ENCODE peak calls at places on chromosomes 3 and 15, in four cellular contexts. K, B, D and J are unnamed samples.

GRCh38 chr3:43958005-43958770 is 267.4 kb downstream of the ABHD5 start:
- DNase-seq in B (no peak), D (no peak), K (no peak), J (no peak)

GRCh38 chr3:156483961-156484787 is 70.7 kb downstream of the SSR3 start:
- DNase-seq in D (no peak), B (peak; percentile 69), K (peak; percentile 65), J (peak; percentile 38)

GRCh38 chr3:16801698-16802097 is 83.1 kb upstream of the PLCL2 start:
- DNase-seq in D (no peak), K (no peak), B (no peak), J (no peak)

GRCh38 chr15:90035835-90036220 is 34.7 kb downstream of the ZNF710 start:
- DNase-seq in B (no peak), D (peak; percentile 44), K (no peak), J (no peak)

GRCh38 chr3:24287728-24288450 is 206.8 kb downstream of the THRB start:
- DNase-seq in B (no peak), K (no peak), D (no peak), J (no peak)

GRCh38 chr3:72848703-72849081 is 447 bp upstream of the SHQ1 start:
- DNase-seq in K (no peak), B (no peak), D (no peak), J (no peak)

GRCh38 chr3:14803101-14803980 is 15.4 kb upstream of the FGD5 start:
- DNase-seq in K (no peak), D (no peak), B (peak; percentile 17), J (peak; percentile 76)

GRCh38 chr15:25176991-25177954 is 222.5 kb downstream of the SNRPN start:
- DNase-seq in D (peak; percentile 65), B (no peak), K (no peak), J (peak; percentile 2)

GRCh38 chr3:22960326-22960984 is 242.7 kb upstream of the UBE2E2 start:
- DNase-seq in K (no peak), D (no peak), B (peak; percentile 70), J (peak; percentile 72)

GRCh38 chr3:37514055-37514665 is 339.8 kb upstream of the LRRFIP2 start:
- DNase-seq in B (no peak), K (no peak), D (no peak), J (no peak)

GRCh38 chr15:57218826-57219576 is 157.3 kb upstream of the CGNL1 start:
- DNase-seq in D (no peak), K (no peak), B (peak; percentile 96), J (peak; percentile 65)

GRCh38 chr3:101036676-101037075 is 43.5 kb upstream of the ABI3BP start:
- DNase-seq in B (no peak), K (no peak), D (no peak), J (no peak)

GRCh38 chr15:88257311-88257901 is 867 bp upstream of the NTRK3 start:
- DNase-seq in K (no peak), D (no peak), B (no peak), J (peak; percentile 22)

GRCh38 chr3:186110975-186111974 is 2.4 kb upstream of the ETV5 start:
- DNase-seq in K (no peak), D (no peak), B (no peak), J (no peak)

GRCh38 chr3:5479229-5479799 is 291.8 kb downstream of the EDEM1 start:
- DNase-seq in B (no peak), K (no peak), D (no peak), J (peak; percentile 35)

GRCh38 chr15:69074011-69074842 is 59.7 kb downstream of the NOX5 start:
- DNase-seq in K (no peak), D (peak; percentile 78), B (peak; percentile 65), J (peak; percentile 81)

GRCh38 chr3:178155521-178155920 is 380.7 kb upstream of the KCNMB2 start:
- DNase-seq in K (no peak), D (no peak), B (no peak), J (no peak)

GRCh38 chr3:195699860-195700259 is 20.9 kb upstream of the MUC20 start:
- DNase-seq in K (no peak), B (no peak), D (no peak), J (no peak)

GRCh38 chr3:62875103-62876002 is at the start of gene CADPS:
- DNase-seq in D (no peak), K (peak; percentile 3), B (peak; percentile 23), J (peak; percentile 11)

GRCh38 chr3:186162221-186162620 is 53.3 kb upstream of the ETV5 start:
- DNase-seq in D (no peak), B (peak; percentile 2), K (peak; percentile 35), J (no peak)

GRCh38 chr3:170023165-170023564 is 14.6 kb upstream of the GPR160 start:
- DNase-seq in D (no peak), B (no peak), K (no peak), J (peak; percentile 38)

GRCh38 chr3:38992117-38992779 is 59.5 kb downstream of the SCN11A start:
- DNase-seq in K (no peak), D (no peak), B (peak; percentile 59), J (no peak)

GRCh38 chr3:49151610-49152009 is 14.5 kb downstream of the CCDC71 start:
- DNase-seq in B (no peak), D (no peak), K (no peak), J (peak; percentile 2)

GRCh38 chr15:70339551-70340517 is 242.1 kb upstream of the TLE3 start:
- DNase-seq in D (peak; percentile 42), B (peak; percentile 56), K (no peak), J (no peak)

DNA sequence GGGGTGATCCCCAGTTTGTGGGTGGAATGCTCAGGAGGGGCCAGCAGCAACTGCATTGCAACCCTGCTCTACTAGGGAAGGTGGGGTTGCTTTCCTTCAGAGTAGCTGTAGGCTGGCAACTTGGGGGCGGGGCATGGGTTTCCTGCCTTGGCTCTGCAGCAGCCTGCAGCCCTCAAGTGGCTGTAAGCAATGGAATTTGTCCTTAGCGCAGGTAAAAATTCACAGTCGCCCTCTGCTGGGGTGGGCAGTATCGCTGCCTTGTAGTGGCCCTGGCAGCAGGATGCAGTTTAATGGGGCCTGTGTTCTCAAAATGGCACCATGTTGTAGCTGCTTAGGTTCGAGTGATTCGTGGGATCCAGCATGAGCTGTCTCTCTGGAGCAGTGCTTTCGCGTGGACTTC is 29.8 kb downstream of the STT3B start:
- DNase-seq in D (peak; percentile 45), B (no peak), K (no peak), J (no peak)
- TF ChIP-seq CTCF in D (no peak), B (no peak), K (no peak), J (no peak)

GRCh38 chr15:98523912-98524255 is 124.5 kb upstream of the IGF1R start:
- DNase-seq in B (no peak), D (no peak), K (no peak), J (no peak)

GRCh38 chr15:98526094-98526493 is 122.2 kb upstream of the IGF1R start:
- DNase-seq in K (no peak), B (no peak), D (no peak), J (no peak)

GRCh38 chr15:98525625-98526024 is 122.7 kb upstream of the IGF1R start:
- DNase-seq in D (no peak), B (peak; percentile 63), K (no peak), J (peak; percentile 44)

GRCh38 chr15:98524274-98524673 is 124.1 kb upstream of the IGF1R start:
- DNase-seq in D (no peak), K (no peak), B (no peak), J (no peak)

DNA sequence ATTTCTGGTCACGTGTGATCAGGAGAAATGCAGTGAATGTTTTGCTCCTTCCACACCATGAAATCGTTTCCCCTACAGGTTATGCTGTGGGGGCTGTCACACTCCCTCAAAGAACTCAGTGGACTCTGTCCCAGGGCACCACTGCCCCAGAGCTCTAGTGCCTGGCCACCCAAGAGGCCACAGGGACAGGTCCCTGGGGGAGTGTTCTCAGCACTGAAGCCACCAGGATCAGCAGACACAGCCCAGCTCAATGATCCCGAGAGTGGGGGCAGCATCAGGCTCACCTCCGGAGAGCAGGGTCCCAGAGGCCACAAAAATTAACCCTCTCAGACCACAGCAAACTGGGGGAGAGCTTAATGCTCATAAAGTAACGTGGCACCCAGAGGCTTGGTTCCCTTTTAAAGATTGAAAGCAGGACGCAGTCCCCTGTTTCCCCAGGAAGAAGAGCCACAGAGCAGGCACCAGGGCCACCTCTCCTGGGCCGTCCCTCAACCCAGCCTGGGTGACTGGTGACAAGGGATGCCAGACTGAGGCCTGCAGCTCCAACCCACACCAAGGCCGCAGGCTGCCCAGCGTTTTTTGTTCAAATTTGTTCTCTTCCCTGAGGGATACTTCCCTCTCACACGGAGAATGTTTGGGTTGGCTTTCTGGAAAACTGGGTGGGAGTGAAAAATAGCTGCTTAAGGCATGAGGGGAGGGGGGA is 123.3 kb upstream of the IGF1R start:
- DNase-seq in D (no peak), K (no peak), B (no peak), J (no peak)
- TF ChIP-seq CTCF in D (no peak), K (no peak), B (no peak), J (no peak)

DNA sequence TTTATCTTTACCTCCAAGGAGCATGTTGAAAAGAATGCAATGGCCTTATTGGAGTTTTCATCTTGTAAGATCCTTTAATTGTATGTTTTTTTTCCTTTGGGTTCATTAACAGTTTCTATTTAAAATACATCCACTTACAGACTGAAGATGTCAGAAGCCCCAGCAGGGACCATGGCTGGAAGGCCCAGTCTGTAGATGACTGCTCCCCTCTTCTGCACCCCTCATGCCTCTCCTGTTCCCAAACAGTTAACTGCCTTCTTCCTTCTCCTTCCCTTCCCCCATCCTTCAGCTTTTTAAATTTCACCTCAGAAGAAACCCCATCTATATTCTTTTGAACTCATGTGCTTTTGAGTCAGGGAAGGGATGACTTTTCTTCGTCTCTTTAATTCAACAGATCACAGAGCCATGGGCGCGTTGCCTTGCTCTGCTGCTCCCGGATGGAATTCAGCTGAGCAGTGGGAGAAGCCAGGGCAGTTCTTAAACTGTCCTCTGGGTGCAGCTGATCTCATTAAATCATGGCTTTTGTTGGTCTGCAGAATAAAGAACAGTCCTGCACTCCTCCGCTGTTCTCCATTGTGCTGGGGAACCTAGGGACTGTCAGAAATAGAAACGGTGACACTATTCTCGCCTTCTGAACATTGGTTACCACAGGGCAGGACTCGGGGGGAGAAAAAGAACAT is 71.5 kb upstream of the EIF1B start:
- DNase-seq in K (no peak), B (no peak), D (no peak), J (peak; percentile 26)
- TF ChIP-seq CTCF in K (no peak), B (peak; percentile 3), D (no peak), J (peak; percentile 12)

GRCh38 chr3:185070491-185071335 is 82.1 kb downstream of the C3orf70 start:
- DNase-seq in D (no peak), K (no peak), B (peak; percentile 9), J (peak; percentile 49)
- TF ChIP-seq CTCF in D (no peak), K (peak; percentile 27), B (peak; percentile 21), J (peak; percentile 27)

DNA sequence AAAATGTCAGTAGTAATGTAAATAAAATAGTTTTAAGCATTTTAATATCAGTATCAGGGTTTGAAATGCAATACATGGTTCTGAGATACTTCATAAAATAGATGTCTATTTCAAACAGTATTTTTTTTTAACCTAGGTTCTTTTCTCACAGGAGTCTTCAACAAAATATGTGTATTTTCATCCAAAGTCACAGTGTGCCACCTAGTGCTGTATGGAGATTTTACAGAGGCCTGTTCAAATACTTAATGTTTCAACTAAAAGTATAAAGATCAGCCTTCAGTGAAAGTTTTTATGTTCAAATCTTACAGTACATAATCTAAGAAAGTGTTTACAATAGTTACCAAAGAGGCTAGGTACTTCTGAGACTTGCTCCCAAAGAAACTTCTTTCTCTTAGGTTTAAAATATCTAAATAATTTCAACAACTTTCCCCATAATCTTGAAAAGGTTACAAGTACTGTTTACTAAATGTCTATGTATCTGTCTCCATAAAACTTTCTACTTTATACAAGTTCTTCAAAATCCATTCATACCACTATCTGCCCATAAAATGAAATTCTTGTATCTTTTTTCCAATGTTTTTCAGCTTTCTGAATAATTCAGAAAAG is 38.3 kb downstream of the SCAPER start:
- DNase-seq in B (peak; percentile 66), D (no peak), K (peak; percentile 19), J (peak; percentile 55)
- TF ChIP-seq CTCF in B (peak; percentile 55), D (peak; percentile 89), K (peak; percentile 41), J (peak; percentile 66)

GRCh38 chr3:133776794-133777438 is 28.7 kb upstream of the SRPRB start:
- DNase-seq in D (no peak), K (no peak), B (no peak), J (no peak)
- TF ChIP-seq CTCF in D (no peak), K (peak; percentile 15), B (no peak), J (no peak)